ENCODE peak calls at places on chromosomes 13 and 19, in four cellular contexts. E is K562, V is SK-N-SH, H is HepG2. Y is an unnamed sample.
A peak's percentile ranks its signal among the peaks of the same experiment; 100 is the strongest.

GRCh38 chr13:98478134-98479129 is 98.5 kb downstream of the STK24 start:
- DNase-seq in E (peak; percentile 26), V (peak; percentile 56), H (no peak), Y (no peak)

GRCh38 chr13:44734204-44734707 is 158.1 kb upstream of the TSC22D1 start:
- DNase-seq in E (no peak), V (peak; percentile 77), H (no peak), Y (no peak)

GRCh38 chr19:44356383-44357111 is at the start of gene ZNF112:
- DNase-seq in E (peak; percentile 51), V (peak; percentile 67), H (peak; percentile 94), Y (peak; percentile 91)

GRCh38 chr19:14786421-14786851 is 8.1 kb upstream of the ADGRE2 start:
- DNase-seq in E (peak; percentile 72), V (peak; percentile 65), H (no peak), Y (peak; percentile 78)

GRCh38 chr13:83168575-83168974 is 713.7 kb downstream of the SLITRK1 start:
- DNase-seq in E (no peak), V (no peak), H (no peak), Y (no peak)

GRCh38 chr13:72174549-72174948 is 307.5 kb upstream of the DACH1 start:
- DNase-seq in E (no peak), V (no peak), H (no peak), Y (no peak)

GRCh38 chr19:31991984-31992655 is 353.3 kb upstream of the ZNF507 start:
- DNase-seq in E (no peak), V (no peak), H (no peak), Y (no peak)

GRCh38 chr13:33340631-33341030 is 55.1 kb upstream of the STARD13 start:
- DNase-seq in E (no peak), V (no peak), H (no peak), Y (no peak)

GRCh38 chr13:82803341-82803740 is 1078.9 kb downstream of the SLITRK1 start:
- DNase-seq in E (no peak), V (no peak), H (no peak), Y (no peak)

GRCh38 chr13:40076765-40077362 is 421.4 kb downstream of the COG6 start:
- DNase-seq in E (no peak), V (no peak), H (no peak), Y (no peak)

GRCh38 chr19:31567776-31568175 is 218.5 kb upstream of the TSHZ3 start:
- DNase-seq in E (no peak), V (no peak), H (no peak), Y (no peak)

GRCh38 chr19:44777715-44778347 is at the start of gene CBLC:
- DNase-seq in E (peak; percentile 87), V (peak; percentile 49), H (peak; percentile 68), Y (peak; percentile 96)

GRCh38 chr13:107665926-107666458 is 549.3 kb downstream of the LIG4 start:
- DNase-seq in E (no peak), V (no peak), H (no peak), Y (no peak)

GRCh38 chr19:9043524-9043923 is 33.3 kb upstream of the MUC16 start:
- DNase-seq in E (no peak), V (no peak), H (no peak), Y (no peak)

GRCh38 chr19:27744926-27745844 is 1467.8 kb downstream of the UQCRFS1 start:
- DNase-seq in E (no peak), V (no peak), H (no peak), Y (no peak)

GRCh38 chr19:952049-952679 is 26.3 kb downstream of the ARID3A start:
- DNase-seq in E (no peak), V (no peak), H (no peak), Y (no peak)

GRCh38 chr19:54315956-54316355 is 3.0 kb upstream of the LILRA5 start:
- DNase-seq in E (no peak), V (no peak), H (no peak), Y (no peak)

GRCh38 chr13:105165449-105166125 is 1369.9 kb downstream of the EFNB2 start:
- DNase-seq in E (no peak), V (no peak), H (no peak), Y (no peak)

GRCh38 chr19:31390721-31391120 is 41.5 kb upstream of the TSHZ3 start:
- DNase-seq in E (no peak), V (no peak), H (no peak), Y (no peak)

GRCh38 chr13:92158335-92158734 is 759.9 kb downstream of the GPC5 start:
- DNase-seq in E (no peak), V (no peak), H (no peak), Y (no peak)

GRCh38 chr13:70107125-70107497 is 515 bp upstream of the ATXN8OS start:
- DNase-seq in E (no peak), V (peak; percentile 5), H (no peak), Y (no peak)

GRCh38 chr19:3804429-3804828 is 18.2 kb upstream of the MATK start:
- DNase-seq in E (no peak), V (no peak), H (no peak), Y (no peak)

GRCh38 chr19:3803114-3803888 is 17.1 kb upstream of the MATK start:
- DNase-seq in E (no peak), V (no peak), H (no peak), Y (no peak)

GRCh38 chr19:3803986-3804385 is 17.8 kb upstream of the MATK start:
- DNase-seq in E (no peak), V (no peak), H (no peak), Y (no peak)

GRCh38 chr19:3798137-3798536 is 12.0 kb upstream of the MATK start:
- DNase-seq in E (no peak), V (no peak), H (no peak), Y (no peak)

DNA sequence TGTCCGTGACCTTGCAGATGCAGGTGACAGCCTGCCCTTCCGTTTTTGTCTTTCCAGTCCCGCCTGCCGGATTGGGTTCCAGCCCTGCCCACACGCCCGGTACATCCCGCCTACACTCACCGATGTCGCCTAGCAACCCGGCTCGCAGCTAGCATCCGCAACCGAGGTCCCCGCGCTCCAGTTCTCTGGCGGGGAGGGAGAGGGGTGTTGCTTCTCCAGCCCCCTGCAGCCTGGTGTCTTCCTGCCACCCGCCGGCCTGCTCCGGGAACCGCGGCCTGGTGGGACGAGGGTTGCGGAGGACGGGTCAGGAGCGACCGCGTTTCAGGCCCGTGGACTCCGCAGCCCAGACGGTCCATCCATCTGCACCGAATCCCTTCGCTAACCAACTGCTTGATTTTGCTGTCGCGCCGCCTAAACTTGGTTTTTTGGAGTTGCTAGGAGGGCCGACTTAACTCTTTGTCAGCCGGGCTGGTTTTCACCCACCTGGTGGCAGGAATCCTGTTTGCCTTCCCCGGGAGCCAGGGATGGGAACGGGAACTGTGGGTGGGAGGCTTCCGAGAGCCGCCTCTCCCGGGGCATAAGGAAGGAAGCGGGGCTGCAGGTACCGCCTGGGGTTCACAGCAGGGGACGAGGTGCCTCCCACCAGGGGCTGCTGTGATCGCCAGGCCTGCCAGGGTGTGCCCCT is 15.4 kb upstream of the MATK start:
- DNase-seq in E (peak; percentile 53), V (peak; percentile 85), H (no peak), Y (peak; percentile 74)
- TF ChIP-seq FOXJ3 in E (no peak), V (no peak), H (no peak), Y (no peak)

DNA sequence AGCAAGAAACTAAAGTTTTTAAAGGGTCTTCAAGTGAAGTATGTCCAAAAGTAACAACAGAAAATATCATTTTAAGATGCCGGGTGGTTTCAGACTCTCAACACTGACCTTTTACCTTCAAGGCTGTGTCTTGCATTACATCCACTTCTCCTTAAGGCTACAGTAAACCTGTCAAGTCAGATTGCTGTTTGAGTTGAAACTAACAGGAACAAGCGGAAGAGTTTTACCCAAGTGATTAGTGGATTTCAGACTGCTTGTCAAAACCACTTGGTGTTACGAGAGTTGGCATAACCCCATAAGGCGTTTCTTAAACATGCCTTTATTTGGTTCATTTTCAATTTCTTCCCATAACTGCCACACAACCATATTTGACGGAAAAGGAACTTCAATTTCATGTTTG is 283.1 kb downstream of the DCT start:
- DNase-seq in E (no peak), V (no peak), H (no peak), Y (no peak)
- TF ChIP-seq FOXJ3 in E (no peak), V (no peak), H (no peak), Y (no peak)

DNA sequence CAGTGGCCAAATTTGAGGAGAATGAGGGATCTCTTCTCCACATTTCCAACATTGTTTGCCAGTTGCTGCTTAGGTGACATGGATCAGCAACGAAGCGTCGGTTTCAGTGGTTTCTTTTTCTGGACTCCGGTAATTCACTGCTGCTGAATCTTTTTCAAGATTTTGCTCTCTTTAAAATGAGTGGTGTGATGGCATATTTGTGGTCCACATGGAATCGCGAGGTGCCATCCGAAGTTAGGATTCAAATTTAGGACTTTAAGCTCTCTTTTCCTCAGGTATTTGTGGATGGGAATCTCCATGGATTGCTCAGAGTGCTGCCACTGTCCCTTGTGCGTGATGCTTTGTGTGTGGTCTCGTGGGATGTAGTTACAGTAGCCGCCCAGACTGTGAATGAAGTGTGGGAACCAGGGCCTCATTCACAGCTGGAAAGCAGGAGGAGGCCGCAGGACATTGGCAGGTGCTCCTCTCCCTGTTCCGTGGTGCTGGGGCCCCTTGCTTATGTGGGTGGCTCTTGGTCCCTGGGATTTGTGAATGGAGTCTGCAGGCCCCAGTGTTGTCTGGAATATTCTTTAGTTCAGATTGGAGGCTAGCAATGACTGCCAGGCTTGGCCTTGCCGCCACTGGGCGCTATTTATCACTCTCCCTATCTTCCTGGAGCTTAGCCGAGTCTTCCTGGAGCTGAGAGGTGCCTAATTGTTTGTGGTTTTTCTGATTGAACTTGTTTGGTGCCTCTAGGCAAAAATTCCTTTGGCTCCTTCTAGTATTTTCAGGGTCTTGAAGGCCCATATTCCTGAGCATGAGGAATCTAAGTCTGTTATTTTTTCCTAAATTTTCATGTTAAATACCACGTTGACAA is 1.5 kb downstream of the ILF3 start:
- DNase-seq in E (no peak), V (peak; percentile 35), H (peak; percentile 12), Y (no peak)
- TF ChIP-seq FOXJ3 in E (no peak), V (no peak), H (no peak), Y (no peak)

GRCh38 chr13:26168835-26169234 is 53.3 kb downstream of the RNF6 start:
- DNase-seq in E (no peak), V (no peak), H (no peak), Y (no peak)

GRCh38 chr13:26163812-26164211 is 58.3 kb downstream of the RNF6 start:
- DNase-seq in E (no peak), V (no peak), H (no peak), Y (no peak)

DNA sequence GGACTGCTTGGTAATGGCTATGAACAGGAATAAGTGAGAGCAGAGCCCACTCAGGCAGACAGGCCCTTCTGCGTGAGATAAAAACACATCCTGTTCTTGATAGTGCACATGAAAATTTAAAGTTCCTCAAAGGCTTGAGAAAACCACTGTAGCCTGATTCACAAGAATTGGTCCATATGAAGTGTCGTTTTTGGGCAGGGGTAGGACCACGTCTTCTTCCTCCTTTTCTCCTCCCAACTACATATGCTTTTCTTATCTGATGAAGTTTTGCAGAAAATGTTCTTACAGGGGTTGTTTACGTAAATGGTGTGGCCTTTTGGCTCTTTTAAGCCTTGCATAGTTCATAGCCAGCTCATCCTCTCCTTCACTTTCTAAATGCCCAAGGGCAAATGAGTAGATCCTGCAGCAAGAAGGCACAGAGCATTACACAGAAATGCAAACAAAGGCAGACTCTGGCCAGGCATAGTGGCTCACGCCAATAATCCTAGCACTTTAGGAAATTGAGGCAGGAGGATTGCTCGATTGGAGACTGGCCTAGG is 53.8 kb downstream of the RNF6 start:
- DNase-seq in E (no peak), V (no peak), H (no peak), Y (no peak)
- TF ChIP-seq FOXJ3 in E (no peak), V (no peak), H (no peak), Y (no peak)

GRCh38 chr19:17054746-17055145 is 20.5 kb downstream of the HAUS8 start:
- DNase-seq in E (no peak), V (no peak), H (no peak), Y (no peak)

GRCh38 chr19:17052439-17052838 is 22.8 kb downstream of the HAUS8 start:
- DNase-seq in E (no peak), V (peak; percentile 62), H (no peak), Y (peak; percentile 68)

GRCh38 chr19:17048885-17049453 is 22.4 kb upstream of the CPAMD8 start:
- DNase-seq in E (no peak), V (no peak), H (no peak), Y (no peak)

GRCh38 chr19:17045907-17046502 is 19.4 kb upstream of the CPAMD8 start:
- DNase-seq in E (no peak), V (no peak), H (no peak), Y (no peak)

GRCh38 chr19:17049711-17050280 is 23.2 kb upstream of the CPAMD8 start:
- DNase-seq in E (no peak), V (no peak), H (no peak), Y (no peak)
- TF ChIP-seq FOXJ3 in E (no peak), V (no peak), H (no peak), Y (no peak)